ENCODE peak calls at places on chromosomes 4 and X, in ten cellular contexts. Z is ovary, I is GM12892, Y is IMR-90, C is stomach, P is uterus, A is upper lobe of left lung, M is heart left ventricle, W is HCT116, E is tibial nerve. X is an unnamed sample.

GRCh38 chrX:19642517-19643109 is 127.3 kb upstream of the MAP3K15 start:
- DNase-seq in M (no peak), A (no peak), I (no peak), C (no peak), W (no peak), E (no peak), Y (no peak), Z (no peak), P (no peak), X (no peak)

GRCh38 chrX:153538424-153538823 is 21.0 kb downstream of the ATP2B3 start:
- DNase-seq in I (no peak), M (no peak), Z (peak), Y (no peak), E (no peak), P (no peak), A (no peak), C (no peak), W (no peak), X (no peak)

GRCh38 chr4:78424456-78424855 is 127.1 kb upstream of the ANXA3 start:
- DNase-seq in Y (no peak), C (no peak), Z (no peak), I (no peak), A (no peak), M (no peak), W (no peak), E (no peak), P (no peak), X (no peak)

GRCh38 chr4:56656346-56656643 is 24.8 kb downstream of the HOPX start:
- DNase-seq in W (no peak), Z (no peak), M (no peak), Y (no peak), C (peak), I (no peak), P (peak), A (peak), E (no peak), X (no peak)

GRCh38 chr4:136383126-136383525 is 1149.2 kb downstream of the PCDH18 start:
- DNase-seq in E (no peak), C (no peak), I (no peak), Z (no peak), W (no peak), A (no peak), Y (peak), P (no peak), M (no peak), X (no peak)

GRCh38 chr4:154332681-154333421 is 158.7 kb downstream of the DCHS2 start:
- DNase-seq in C (no peak), Z (peak), P (peak), W (no peak), M (peak), I (no peak), Y (peak), E (peak), A (no peak), X (no peak)

GRCh38 chr4:89820005-89820404 is 17.0 kb downstream of the SNCA start:
- DNase-seq in I (no peak), M (no peak), Z (no peak), W (no peak), C (no peak), A (no peak), Y (no peak), E (no peak), P (no peak), X (no peak)

GRCh38 chr4:6452897-6453687 is 19.3 kb downstream of the PPP2R2C start:
- DNase-seq in M (no peak), Z (no peak), I (no peak), Y (no peak), W (no peak), E (no peak), A (no peak), C (no peak), P (no peak), X (no peak)

GRCh38 chrX:108584617-108585211 is 145.1 kb downstream of the COL4A5 start:
- DNase-seq in E (no peak), Z (no peak), W (peak), A (no peak), C (no peak), I (no peak), Y (no peak), M (no peak), P (no peak), X (no peak)

DNA sequence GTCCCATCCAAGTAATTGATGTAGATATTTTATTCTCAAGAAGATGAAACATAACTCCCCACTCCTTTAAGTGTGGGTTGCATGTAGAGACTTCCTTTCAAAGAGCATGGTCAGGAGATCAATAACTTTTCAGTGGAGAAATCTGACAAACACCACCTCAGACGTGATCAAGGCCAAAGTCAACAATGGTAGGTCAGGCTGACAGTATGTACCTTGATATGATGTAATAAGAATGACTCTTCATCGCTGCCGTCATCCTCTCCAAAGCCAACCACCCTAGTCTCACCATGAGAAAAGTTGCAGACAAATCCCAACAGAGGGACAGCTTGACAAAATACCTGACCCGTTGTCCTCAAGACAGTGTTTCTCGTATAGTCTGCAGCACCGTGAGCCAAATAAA is 67.3 kb upstream of the DHRSX start:
- DNase-seq in M (no peak), A (no peak), W (no peak), C (no peak), Z (no peak), P (no peak), I (no peak), E (no peak), Y (no peak), X (no peak)
- TF ChIP-seq POLR2A in M (no peak), A (no peak), W (no peak), C (no peak), Z (no peak), P (no peak), I (no peak), E (no peak), Y (no peak), X (no peak)

GRCh38 chr4:138199568-138200235 is 42.4 kb downstream of the SLC7A11 start:
- DNase-seq in A (peak), Z (no peak), E (no peak), W (peak), C (peak), Y (peak), P (no peak), M (no peak), I (no peak), X (no peak)
- TF ChIP-seq POLR2A in A (no peak), Z (no peak), E (no peak), W (no peak), C (no peak), Y (no peak), P (no peak), M (no peak), I (no peak), X (no peak)

GRCh38 chrX:132491191-132491590 is 2.4 kb upstream of the MBNL3 start:
- DNase-seq in Y (no peak), E (peak), M (no peak), W (no peak), Z (no peak), A (peak), P (no peak), C (no peak), I (no peak), X (no peak)
- TF ChIP-seq POLR2A in Y (no peak), E (no peak), M (no peak), W (no peak), Z (no peak), A (no peak), P (no peak), C (no peak), I (no peak), X (no peak)

DNA sequence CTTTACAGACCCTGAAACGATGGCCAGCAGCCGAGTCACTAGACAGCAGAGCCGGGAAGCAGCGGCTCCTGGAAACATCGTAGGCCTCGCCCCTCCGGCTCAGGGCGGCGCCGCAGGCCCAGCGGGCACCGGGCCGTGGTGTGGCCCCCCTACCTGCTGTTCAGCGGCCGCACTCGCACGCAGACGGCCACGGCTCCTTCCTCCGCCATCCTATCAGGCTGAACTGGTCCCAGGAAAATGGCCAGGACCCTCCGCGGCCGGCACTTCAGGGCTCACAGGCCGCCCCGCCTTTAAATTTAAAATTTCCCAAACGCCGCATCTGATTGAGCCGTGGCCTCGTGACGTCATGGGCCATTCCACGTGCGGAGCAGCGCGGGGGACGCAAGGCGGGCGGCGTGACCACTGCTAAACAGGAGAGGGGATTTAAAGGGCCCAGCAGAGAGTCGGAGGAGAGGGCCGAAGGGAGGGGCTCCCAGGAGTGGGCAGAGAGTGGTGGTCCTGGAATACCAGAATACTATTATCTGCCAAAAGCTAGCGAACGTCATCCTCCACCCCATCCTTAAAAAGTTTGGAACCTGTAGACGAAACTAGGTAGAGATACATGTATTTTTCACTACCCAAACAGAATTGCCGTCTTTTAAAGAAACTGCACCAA is at the start of gene CENPE:
- DNase-seq in E (peak), W (peak), I (peak), Z (peak), M (peak), A (peak), Y (peak), P (peak), C (peak), X (peak)
- TF ChIP-seq POLR2A in E (no peak), W (peak), I (peak), Z (no peak), M (no peak), A (no peak), Y (no peak), P (no peak), C (no peak), X (peak)

GRCh38 chrX:46574337-46574940 is 874 bp downstream of the CHST7 start:
- DNase-seq in I (no peak), Z (peak), E (no peak), C (no peak), Y (no peak), A (no peak), W (no peak), P (no peak), M (no peak), X (no peak)
- TF ChIP-seq POLR2A in I (no peak), Z (no peak), E (no peak), C (no peak), Y (no peak), A (no peak), W (no peak), P (no peak), M (no peak), X (no peak)

GRCh38 chrX:150566734-150567182 is 1.7 kb upstream of the MTM1 start:
- DNase-seq in M (no peak), C (no peak), I (no peak), Z (no peak), A (no peak), Y (no peak), W (no peak), P (no peak), E (no peak), X (no peak)

GRCh38 chrX:150569155-150569477 is 695 bp downstream of the MTM1 start:
- DNase-seq in W (no peak), Z (no peak), P (no peak), I (no peak), A (peak), Y (peak), M (no peak), C (peak), E (no peak), X (no peak)

GRCh38 chrX:150567645-150568319 is 639 bp upstream of the MTM1 start:
- DNase-seq in Z (no peak), A (no peak), Y (no peak), W (no peak), C (no peak), I (no peak), E (no peak), M (no peak), P (no peak), X (no peak)

GRCh38 chrX:150570512-150570911 is 2.1 kb downstream of the MTM1 start:
- DNase-seq in P (no peak), A (no peak), M (no peak), Y (no peak), W (no peak), I (no peak), Z (no peak), C (no peak), E (no peak), X (no peak)

GRCh38 chrX:150568320-150569154 is at the start of gene MTM1:
- DNase-seq in C (peak), P (peak), I (peak), M (peak), E (peak), Z (peak), Y (peak), W (peak), A (peak), X (peak)
- TF ChIP-seq POLR2A in C (no peak), P (peak), I (peak), M (peak), E (peak), Z (peak), Y (peak), W (no peak), A (no peak), X (peak)

X was measured in H54.